ENCODE peak calls at places on chromosomes 2 and 18, in four cellular contexts. One of them, this sample, is unnamed.

GRCh38 chr2:160039166-160039903 is 23.1 kb downstream of the PLA2R1 start:
- DNase-seq in bronchial epithelial cell: peak; percentile 67
- DNase-seq in endothelial cell of umbilical vein: peak; percentile 100
- DNase-seq in endodermal cell: no peak
- DNase-seq in this sample: no peak

GRCh38 chr2:2683581-2683980 is 352.5 kb upstream of the MYT1L start:
- DNase-seq in bronchial epithelial cell: no peak
- DNase-seq in endothelial cell of umbilical vein: no peak
- DNase-seq in endodermal cell: no peak
- DNase-seq in this sample: no peak

GRCh38 chr2:70936979-70937811 is 1.5 kb downstream of the ATP6V1B1 start:
- DNase-seq in bronchial epithelial cell: no peak
- DNase-seq in endothelial cell of umbilical vein: no peak
- DNase-seq in endodermal cell: peak; percentile 61
- DNase-seq in this sample: no peak

GRCh38 chr2:217940261-217941220 is 62.3 kb downstream of the TNS1 start:
- DNase-seq in bronchial epithelial cell: no peak
- DNase-seq in endothelial cell of umbilical vein: no peak
- DNase-seq in endodermal cell: no peak
- DNase-seq in this sample: no peak

GRCh38 chr2:228657807-228658402 is 476.4 kb upstream of the SPHKAP start:
- DNase-seq in bronchial epithelial cell: peak; percentile 48
- DNase-seq in endothelial cell of umbilical vein: no peak
- DNase-seq in endodermal cell: no peak
- DNase-seq in this sample: no peak

GRCh38 chr18:49560277-49561126 is 1.4 kb upstream of the LIPG start:
- DNase-seq in bronchial epithelial cell: no peak
- DNase-seq in endothelial cell of umbilical vein: peak; percentile 23
- DNase-seq in endodermal cell: peak; percentile 73
- DNase-seq in this sample: no peak

GRCh38 chr2:166202778-166203177 is 75.0 kb upstream of the SCN1A start:
- DNase-seq in bronchial epithelial cell: no peak
- DNase-seq in endothelial cell of umbilical vein: no peak
- DNase-seq in endodermal cell: no peak
- DNase-seq in this sample: no peak

GRCh38 chr2:154375625-154376020 is 322.9 kb upstream of the KCNJ3 start:
- DNase-seq in bronchial epithelial cell: peak; percentile 65
- DNase-seq in endothelial cell of umbilical vein: peak; percentile 46
- DNase-seq in endodermal cell: peak; percentile 50
- DNase-seq in this sample: peak; percentile 14

GRCh38 chr2:99888617-99889016 is 253.8 kb downstream of the AFF3 start:
- DNase-seq in bronchial epithelial cell: no peak
- DNase-seq in endothelial cell of umbilical vein: no peak
- DNase-seq in endodermal cell: no peak
- DNase-seq in this sample: no peak

GRCh38 chr2:30250421-30250820 is 19.1 kb downstream of the LBH start:
- DNase-seq in bronchial epithelial cell: no peak
- DNase-seq in endothelial cell of umbilical vein: no peak
- DNase-seq in endodermal cell: no peak
- DNase-seq in this sample: no peak

GRCh38 chr18:32468147-32468845 is 2.4 kb downstream of the GAREM1 start:
- DNase-seq in bronchial epithelial cell: peak; percentile 13
- DNase-seq in endothelial cell of umbilical vein: no peak
- DNase-seq in endodermal cell: no peak
- DNase-seq in this sample: no peak

GRCh38 chr18:32470713-32471633 is at the start of gene GAREM1:
- DNase-seq in bronchial epithelial cell: peak; percentile 92
- DNase-seq in endothelial cell of umbilical vein: peak; percentile 98
- DNase-seq in endodermal cell: peak; percentile 97
- DNase-seq in this sample: peak; percentile 88

GRCh38 chr18:32470136-32470712 is 458 bp downstream of the GAREM1 start:
- DNase-seq in bronchial epithelial cell: no peak
- DNase-seq in endothelial cell of umbilical vein: peak; percentile 42
- DNase-seq in endodermal cell: peak; percentile 71
- DNase-seq in this sample: no peak

GRCh38 chr18:32469691-32470131 is 971 bp downstream of the GAREM1 start:
- DNase-seq in bronchial epithelial cell: peak; percentile 27
- DNase-seq in endothelial cell of umbilical vein: no peak
- DNase-seq in endodermal cell: no peak
- DNase-seq in this sample: no peak

GRCh38 chr18:32469190-32469611 is 1.5 kb downstream of the GAREM1 start:
- DNase-seq in bronchial epithelial cell: peak; percentile 41
- DNase-seq in endothelial cell of umbilical vein: peak; percentile 12
- DNase-seq in endodermal cell: peak; percentile 65
- DNase-seq in this sample: peak; percentile 14
- H3K4me3 ChIP-seq in bronchial epithelial cell: peak overlapping the region; percentile 81
- H3K4me3 ChIP-seq in endothelial cell of umbilical vein: no peak overlapping the region
- H3K4me3 ChIP-seq in endodermal cell: peak overlapping the region; percentile 90
- H3K4me3 ChIP-seq in this sample: peak overlapping the region; percentile 88

GRCh38 chr2:8885449-8886196 is 48.2 kb upstream of the KIDINS220 start:
- DNase-seq in bronchial epithelial cell: peak; percentile 29
- DNase-seq in endothelial cell of umbilical vein: no peak
- DNase-seq in endodermal cell: no peak
- DNase-seq in this sample: no peak

GRCh38 chr2:8884812-8885211 is 47.4 kb upstream of the KIDINS220 start:
- DNase-seq in bronchial epithelial cell: no peak
- DNase-seq in endothelial cell of umbilical vein: no peak
- DNase-seq in endodermal cell: no peak
- DNase-seq in this sample: no peak

GRCh38 chr2:8886197-8886508 is 48.7 kb upstream of the KIDINS220 start:
- DNase-seq in bronchial epithelial cell: no peak
- DNase-seq in endothelial cell of umbilical vein: no peak
- DNase-seq in endodermal cell: no peak
- DNase-seq in this sample: no peak

GRCh38 chr2:8877332-8877731 is 39.9 kb upstream of the KIDINS220 start:
- DNase-seq in bronchial epithelial cell: no peak
- DNase-seq in endothelial cell of umbilical vein: no peak
- DNase-seq in endodermal cell: no peak
- DNase-seq in this sample: no peak

DNA sequence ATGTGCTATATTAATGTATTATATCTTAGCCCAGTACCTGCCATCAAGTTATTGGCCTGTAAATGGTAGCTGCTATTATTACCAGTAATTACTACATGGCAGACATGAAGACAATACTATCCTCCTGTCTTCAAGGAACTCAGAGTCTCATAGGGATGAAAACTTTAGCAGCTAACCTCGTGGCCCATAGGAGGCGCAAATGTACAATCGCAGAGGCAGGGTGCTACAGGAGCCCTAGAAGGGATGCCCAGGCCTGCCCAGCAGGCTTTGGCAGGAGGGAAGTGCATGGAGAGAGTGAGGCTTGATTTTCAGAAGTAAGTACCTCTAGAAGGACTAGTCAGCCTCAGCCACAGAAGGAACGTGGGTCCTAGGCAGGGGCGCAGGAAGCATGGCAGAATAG is 44.7 kb upstream of the KIDINS220 start:
- DNase-seq in bronchial epithelial cell: peak; percentile 50
- DNase-seq in endothelial cell of umbilical vein: no peak
- DNase-seq in endodermal cell: peak; percentile 91
- DNase-seq in this sample: no peak
- TF ChIP-seq CTCF in bronchial epithelial cell: peak; percentile 56
- TF ChIP-seq CTCF in endothelial cell of umbilical vein: peak; percentile 31
- TF ChIP-seq CTCF in endodermal cell: peak; percentile 89
- TF ChIP-seq CTCF in this sample: peak; percentile 30

GRCh38 chr2:64175419-64176197 is 31.4 kb upstream of the PELI1 start:
- DNase-seq in bronchial epithelial cell: no peak
- DNase-seq in endothelial cell of umbilical vein: no peak
- DNase-seq in endodermal cell: no peak
- DNase-seq in this sample: no peak

GRCh38 chr2:64177315-64177714 is 33.1 kb upstream of the PELI1 start:
- DNase-seq in bronchial epithelial cell: no peak
- DNase-seq in endothelial cell of umbilical vein: no peak
- DNase-seq in endodermal cell: no peak
- DNase-seq in this sample: no peak

DNA sequence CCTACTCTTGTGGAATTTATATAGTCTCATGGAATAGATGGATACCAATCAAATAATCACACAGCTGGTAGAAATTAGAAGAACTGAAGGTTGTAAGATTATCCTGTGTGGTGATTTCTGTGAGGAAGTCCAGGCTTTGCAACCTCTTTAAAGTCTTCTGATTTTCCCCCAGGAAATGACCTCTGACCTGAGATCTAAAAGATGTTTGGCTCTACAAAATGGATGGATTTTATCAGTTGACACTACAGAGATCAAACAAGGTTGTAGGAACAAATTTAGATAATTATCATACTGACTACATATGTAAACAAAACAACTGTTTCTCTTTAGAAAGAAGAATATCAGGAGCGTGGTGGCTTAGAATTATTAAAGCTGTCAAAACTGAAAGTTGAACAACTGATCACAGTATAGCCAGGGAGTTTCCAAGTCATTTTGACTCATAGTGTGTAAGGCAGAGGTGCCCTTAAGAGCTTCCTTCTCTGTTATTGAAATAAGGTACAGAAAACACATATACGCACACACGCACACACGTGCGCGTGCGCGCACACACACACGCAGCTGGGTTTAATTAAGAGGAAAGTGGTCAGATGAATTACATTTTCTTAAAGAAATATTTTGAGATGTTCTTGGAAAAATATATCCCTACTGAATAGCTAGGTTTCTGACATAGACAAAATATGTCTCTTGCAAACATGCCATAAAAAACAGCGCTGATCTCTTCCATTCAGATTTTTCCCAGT is 35.5 kb upstream of the PELI1 start:
- DNase-seq in bronchial epithelial cell: peak; percentile 25
- DNase-seq in endothelial cell of umbilical vein: no peak
- DNase-seq in endodermal cell: no peak
- DNase-seq in this sample: no peak
- H3K4me3 ChIP-seq in bronchial epithelial cell: no peak overlapping the region
- H3K4me3 ChIP-seq in endothelial cell of umbilical vein: no peak overlapping the region
- H3K4me3 ChIP-seq in endodermal cell: no peak overlapping the region
- H3K4me3 ChIP-seq in this sample: no peak overlapping the region

GRCh38 chr2:204892506-204893255 is 347.4 kb downstream of the PARD3B start:
- DNase-seq in bronchial epithelial cell: peak; percentile 69
- DNase-seq in endothelial cell of umbilical vein: no peak
- DNase-seq in endodermal cell: no peak
- DNase-seq in this sample: peak; percentile 9
- TF ChIP-seq CTCF in bronchial epithelial cell: no peak
- TF ChIP-seq CTCF in endothelial cell of umbilical vein: no peak
- TF ChIP-seq CTCF in endodermal cell: no peak
- TF ChIP-seq CTCF in this sample: no peak

GRCh38 chr18:22838639-22839487 is 94.3 kb upstream of the RBBP8 start:
- DNase-seq in bronchial epithelial cell: no peak
- DNase-seq in endothelial cell of umbilical vein: no peak
- DNase-seq in endodermal cell: peak; percentile 56
- DNase-seq in this sample: no peak
- H3K4me3 ChIP-seq in bronchial epithelial cell: no peak overlapping the region
- H3K4me3 ChIP-seq in endothelial cell of umbilical vein: no peak overlapping the region
- H3K4me3 ChIP-seq in endodermal cell: peak overlapping the region; percentile 67
- H3K4me3 ChIP-seq in this sample: no peak overlapping the region

DNA sequence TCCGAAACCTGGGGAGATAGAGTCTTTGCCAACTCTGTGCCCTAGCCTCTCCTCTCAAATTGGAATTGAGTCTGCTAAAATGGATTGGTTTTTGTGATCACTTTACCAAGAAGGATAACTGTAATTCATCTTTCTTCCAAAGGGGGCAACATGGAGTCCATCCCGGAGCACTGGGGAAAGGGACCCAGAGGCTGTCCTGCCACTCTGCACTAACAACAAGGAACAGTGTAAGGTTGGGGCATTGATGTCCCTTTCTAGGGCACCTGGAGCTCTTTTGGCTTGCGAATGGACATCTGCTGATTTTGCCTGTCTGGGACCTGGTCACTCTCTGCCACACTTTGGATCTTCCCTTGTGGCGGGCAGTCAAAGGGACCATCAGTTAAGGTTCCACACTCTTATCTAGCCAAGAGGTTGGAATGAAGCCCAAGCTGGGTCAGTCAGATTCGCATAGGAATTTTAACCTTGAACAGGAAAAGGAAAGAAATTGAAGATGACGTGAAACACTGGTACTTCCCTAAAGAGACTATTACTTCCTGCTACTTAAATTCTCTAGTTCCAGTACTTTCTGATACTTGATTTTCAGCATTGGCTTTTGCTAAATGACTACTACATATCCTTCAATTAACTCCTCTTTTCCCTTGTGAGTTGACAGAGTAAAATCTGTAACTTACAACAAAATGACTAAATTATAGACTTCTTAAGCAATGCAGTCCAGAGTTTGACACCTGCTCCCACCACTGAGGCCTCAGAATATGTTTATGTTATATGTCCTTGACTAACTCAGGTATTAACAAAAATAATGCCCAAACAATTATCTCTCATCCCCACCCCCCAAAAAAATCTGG is 64.7 kb upstream of the KLF7 start:
- DNase-seq in bronchial epithelial cell: no peak
- DNase-seq in endothelial cell of umbilical vein: peak; percentile 38
- DNase-seq in endodermal cell: peak; percentile 80
- DNase-seq in this sample: no peak
- TF ChIP-seq CTCF in bronchial epithelial cell: peak; percentile 50
- TF ChIP-seq CTCF in endothelial cell of umbilical vein: peak; percentile 32
- TF ChIP-seq CTCF in endodermal cell: peak; percentile 81
- TF ChIP-seq CTCF in this sample: peak; percentile 47

DNA sequence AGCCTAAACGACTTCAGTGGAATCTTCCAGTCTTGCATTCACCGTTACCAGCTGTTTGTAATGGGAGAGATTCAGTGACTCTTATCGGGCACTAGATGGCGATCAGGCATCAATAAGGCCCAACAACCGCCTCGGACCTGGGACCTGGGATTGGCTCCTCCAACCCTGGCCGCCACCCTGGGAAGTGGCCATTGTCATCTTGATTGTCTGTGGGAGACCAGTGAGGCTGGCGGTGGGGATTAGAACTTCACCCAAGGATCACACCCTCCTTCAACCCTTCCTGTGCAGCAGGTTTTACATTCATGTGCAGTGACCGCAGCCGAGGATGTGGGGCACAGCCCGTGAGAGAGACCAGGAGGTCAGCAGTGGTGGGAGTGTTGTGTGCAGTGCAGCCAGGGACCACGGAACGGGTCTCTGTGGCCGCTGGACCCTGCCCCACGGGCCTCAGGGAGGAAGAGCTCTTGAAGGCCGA is 85.3 kb downstream of the SPP2 start:
- DNase-seq in bronchial epithelial cell: peak; percentile 62
- DNase-seq in endothelial cell of umbilical vein: peak; percentile 73
- DNase-seq in endodermal cell: peak; percentile 95
- DNase-seq in this sample: peak; percentile 81
- H3K4me3 ChIP-seq in bronchial epithelial cell: no peak overlapping the region
- H3K4me3 ChIP-seq in endothelial cell of umbilical vein: no peak overlapping the region
- H3K4me3 ChIP-seq in endodermal cell: no peak overlapping the region
- H3K4me3 ChIP-seq in this sample: no peak overlapping the region

DNA sequence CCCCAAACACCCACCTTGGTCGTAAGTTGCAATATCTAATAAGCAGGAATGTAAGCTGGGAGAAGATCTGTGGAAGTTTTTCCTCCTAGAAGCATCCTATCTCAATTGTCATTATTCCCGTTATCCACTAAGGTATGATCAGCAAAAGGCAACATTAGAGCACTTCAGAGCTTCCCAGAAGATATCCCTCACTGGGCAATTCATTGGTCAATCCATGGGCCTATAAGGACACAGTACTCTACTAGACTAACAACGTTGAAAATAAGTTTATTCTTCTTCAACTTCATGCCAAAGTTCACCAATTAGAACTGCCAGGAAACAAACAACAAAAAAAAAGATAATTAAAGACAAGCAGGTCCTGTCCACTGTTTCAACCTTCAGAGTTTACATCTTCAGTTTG is 433.0 kb upstream of the POU3F3 start:
- DNase-seq in bronchial epithelial cell: no peak
- DNase-seq in endothelial cell of umbilical vein: no peak
- DNase-seq in endodermal cell: no peak
- DNase-seq in this sample: no peak
- TF ChIP-seq CTCF in bronchial epithelial cell: no peak
- TF ChIP-seq CTCF in endothelial cell of umbilical vein: no peak
- TF ChIP-seq CTCF in endodermal cell: no peak
- TF ChIP-seq CTCF in this sample: no peak

This sample was measured in kidney epithelial cell.